ENCODE peak calls at places on chromosome 3, in four cellular contexts. I is heart left ventricle; K is CD4-positive, alpha-beta T cell; Y is esophagus muscularis mucosa. U is an unnamed sample.

GRCh38 chr3:78978037-78978436 is 789.8 kb downstream of the ROBO1 start:
- DNase-seq in K (no peak), Y (no peak), I (no peak), U (no peak)

GRCh38 chr3:55476515-55476914 is 10.6 kb downstream of the WNT5A start:
- DNase-seq in Y (no peak), K (no peak), I (no peak), U (no peak)

GRCh38 chr3:152583913-152584312 is 251.0 kb upstream of the P2RY1 start:
- DNase-seq in K (no peak), Y (no peak), I (no peak), U (no peak)

GRCh38 chr3:194974468-194975135 is 288.9 kb downstream of the FAM43A start:
- DNase-seq in I (no peak), Y (peak), K (no peak), U (no peak)

GRCh38 chr3:132417695-132418520 is 606 bp downstream of the DNAJC13 start:
- DNase-seq in K (no peak), Y (no peak), I (no peak), U (no peak)

GRCh38 chr3:64344721-64345207 is 119.5 kb upstream of the PRICKLE2 start:
- DNase-seq in I (no peak), K (no peak), Y (peak), U (no peak)

GRCh38 chr3:174937488-174937887 is 78.4 kb downstream of the NAALADL2 start:
- DNase-seq in I (no peak), K (no peak), Y (no peak), U (no peak)

GRCh38 chr3:42664443-42664814 is 10.9 kb downstream of the ZBTB47 start:
- DNase-seq in I (no peak), K (no peak), Y (no peak), U (no peak)

GRCh38 chr3:55042591-55042990 is 114.7 kb upstream of the LRTM1 start:
- DNase-seq in K (no peak), Y (no peak), I (no peak), U (no peak)

GRCh38 chr3:52532838-52533622 is 627 bp downstream of the NT5DC2 start:
- DNase-seq in I (peak), K (no peak), Y (no peak), U (no peak)

GRCh38 chr3:110711851-110712396 is 359.7 kb upstream of the NECTIN3 start:
- DNase-seq in K (no peak), Y (no peak), I (no peak), U (no peak)

GRCh38 chr3:122977645-122978466 is 49.7 kb downstream of the SEMA5B start:
- DNase-seq in Y (no peak), K (no peak), I (peak), U (no peak)

GRCh38 chr3:158522737-158523136 is 48.3 kb upstream of the MLF1 start:
- DNase-seq in K (no peak), I (no peak), Y (no peak), U (no peak)

GRCh38 chr3:114878119-114878839 is 268.8 kb downstream of the ZBTB20 start:
- DNase-seq in Y (no peak), K (no peak), I (no peak), U (no peak)

GRCh38 chr3:170418422-170419300 is at the start of gene CLDN11:
- DNase-seq in K (no peak), Y (no peak), I (peak), U (peak)

GRCh38 chr3:9782777-9783176 is 9.5 kb downstream of the TADA3 start:
- DNase-seq in Y (no peak), K (no peak), I (no peak), U (no peak)

GRCh38 chr3:129558076-129558771 is 15.2 kb downstream of the H1-8 start:
- DNase-seq in I (peak), Y (no peak), K (no peak), U (no peak)

GRCh38 chr3:10553586-10554235 is 48.3 kb upstream of the ATP2B2 start:
- DNase-seq in Y (peak), K (no peak), I (no peak), U (no peak)

GRCh38 chr3:196202516-196202970 is 8.7 kb downstream of the ZDHHC19 start:
- DNase-seq in K (no peak), I (peak), Y (no peak), U (peak)

GRCh38 chr3:180325958-180326357 is 276.0 kb upstream of the TTC14 start:
- DNase-seq in I (no peak), K (no peak), Y (no peak), U (no peak)

GRCh38 chr3:21226086-21226485 is 524.9 kb downstream of the ZNF385D start:
- DNase-seq in Y (no peak), I (peak), K (no peak), U (no peak)

GRCh38 chr3:190811775-190812480 is 50.6 kb downstream of the GMNC start:
- DNase-seq in Y (no peak), K (no peak), I (no peak), U (peak)

GRCh38 chr3:79390352-79390751 is 377.4 kb downstream of the ROBO1 start:
- DNase-seq in Y (no peak), I (no peak), K (no peak), U (no peak)

GRCh38 chr3:68957895-68958294 is 25.5 kb upstream of the TAFA4 start:
- DNase-seq in I (no peak), Y (no peak), K (no peak), U (no peak)

GRCh38 chr3:32821686-32822296 is 4.0 kb downstream of the TRIM71 start:
- DNase-seq in K (no peak), I (no peak), Y (no peak), U (no peak)

GRCh38 chr3:64290864-64291263 is 65.6 kb upstream of the PRICKLE2 start:
- DNase-seq in K (no peak), I (no peak), Y (no peak), U (no peak)

GRCh38 chr3:31957106-31957505 is 24.0 kb downstream of the OSBPL10 start:
- DNase-seq in Y (peak), I (no peak), K (no peak), U (no peak)

GRCh38 chr3:89851974-89852621 is 744.7 kb downstream of the EPHA3 start:
- DNase-seq in K (no peak), Y (no peak), I (no peak), U (peak)

GRCh38 chr3:44000586-44000985 is 241.1 kb upstream of the TOPAZ1 start:
- DNase-seq in Y (no peak), K (no peak), I (no peak), U (no peak)

GRCh38 chr3:101070260-101071121 is 77.3 kb upstream of the ABI3BP start:
- DNase-seq in I (peak), K (peak), Y (no peak), U (no peak)

GRCh38 chr3:112394008-112394616 is 61.2 kb downstream of the CD200 start:
- DNase-seq in K (no peak), I (no peak), Y (no peak), U (no peak)

GRCh38 chr3:112390783-112391641 is 58.1 kb downstream of the CD200 start:
- DNase-seq in Y (no peak), I (no peak), K (no peak), U (peak)

GRCh38 chr3:112391648-112392047 is 58.7 kb downstream of the CD200 start:
- DNase-seq in Y (no peak), I (no peak), K (no peak), U (no peak)

GRCh38 chr3:112393360-112393728 is 60.4 kb downstream of the CD200 start:
- DNase-seq in I (no peak), K (no peak), Y (no peak), U (no peak)

GRCh38 chr3:112392393-112393359 is 59.7 kb downstream of the CD200 start:
- DNase-seq in I (no peak), K (no peak), Y (no peak), U (no peak)
- H3K27ac ChIP-seq in I (no peak), K (no peak), Y (peak), U (peak)

GRCh38 chr3:24496529-24497482 is 2.2 kb upstream of the THRB start:
- DNase-seq in Y (no peak), K (no peak), I (peak), U (no peak)
- H3K27ac ChIP-seq in Y (peak), K (no peak), I (peak), U (no peak)

DNA sequence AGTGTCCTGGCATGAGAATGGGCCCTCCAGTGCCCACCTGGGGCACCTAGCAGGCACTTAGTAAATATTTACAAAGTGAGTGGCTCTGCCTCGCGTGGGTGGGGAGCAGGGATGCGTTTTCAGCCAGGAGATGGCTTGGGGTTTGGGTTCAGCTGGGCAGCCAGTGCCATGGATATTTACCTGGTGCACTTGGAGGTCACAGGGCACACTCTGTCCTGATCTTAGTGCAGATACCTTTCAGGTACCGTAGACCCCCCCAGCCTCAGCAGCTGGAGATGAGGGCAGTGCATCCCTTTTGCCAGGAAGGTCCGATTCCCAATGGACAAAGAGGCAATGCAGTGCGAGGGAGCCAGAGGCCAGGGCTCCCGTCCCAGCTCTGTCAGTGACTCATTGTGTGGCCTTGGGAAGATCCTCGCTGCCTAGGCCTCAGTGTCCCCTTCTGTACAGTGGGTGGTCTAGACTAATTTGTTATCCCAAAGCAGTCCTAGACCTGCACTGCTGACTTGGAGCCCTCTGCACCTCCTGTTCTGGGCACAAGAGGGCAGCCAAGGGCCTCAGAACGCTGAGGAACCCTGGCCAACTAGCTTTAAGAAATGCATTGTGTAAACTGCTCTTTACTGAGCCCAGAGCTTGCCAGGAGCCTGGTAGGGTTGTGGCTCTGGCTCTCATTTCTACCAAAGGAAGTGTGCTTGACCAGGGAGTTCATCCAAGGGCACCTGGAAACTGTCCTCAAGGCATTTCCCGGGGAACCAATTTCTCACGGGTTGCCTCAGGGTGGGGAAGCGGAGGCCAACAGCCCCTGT is 16.0 kb downstream of the HDAC11 start:
- DNase-seq in I (peak), K (peak), Y (no peak), U (peak)
- H3K27ac ChIP-seq in I (no peak), K (no peak), Y (peak), U (peak)

GRCh38 chr3:50625131-50625878 is 8.4 kb downstream of the MAPKAPK3 start:
- DNase-seq in Y (no peak), I (no peak), K (no peak), U (no peak)

GRCh38 chr3:50623840-50624474 is 7.0 kb downstream of the MAPKAPK3 start:
- DNase-seq in I (no peak), K (no peak), Y (no peak), U (no peak)

GRCh38 chr3:50625879-50626182 is 8.9 kb downstream of the MAPKAPK3 start:
- DNase-seq in I (no peak), K (no peak), Y (no peak), U (no peak)

GRCh38 chr3:50622881-50623280 is 5.9 kb downstream of the MAPKAPK3 start:
- DNase-seq in Y (no peak), I (no peak), K (no peak), U (no peak)

GRCh38 chr3:50624634-50625033 is 7.7 kb downstream of the MAPKAPK3 start:
- DNase-seq in I (no peak), K (no peak), Y (no peak), U (no peak)
- H3K27ac ChIP-seq in I (peak), K (no peak), Y (no peak), U (no peak)

GRCh38 chr3:192726386-192726785 is 955 bp downstream of the FGF12 start:
- DNase-seq in I (no peak), Y (no peak), K (no peak), U (no peak)
- H3K27ac ChIP-seq in I (peak), Y (no peak), K (no peak), U (no peak)

DNA sequence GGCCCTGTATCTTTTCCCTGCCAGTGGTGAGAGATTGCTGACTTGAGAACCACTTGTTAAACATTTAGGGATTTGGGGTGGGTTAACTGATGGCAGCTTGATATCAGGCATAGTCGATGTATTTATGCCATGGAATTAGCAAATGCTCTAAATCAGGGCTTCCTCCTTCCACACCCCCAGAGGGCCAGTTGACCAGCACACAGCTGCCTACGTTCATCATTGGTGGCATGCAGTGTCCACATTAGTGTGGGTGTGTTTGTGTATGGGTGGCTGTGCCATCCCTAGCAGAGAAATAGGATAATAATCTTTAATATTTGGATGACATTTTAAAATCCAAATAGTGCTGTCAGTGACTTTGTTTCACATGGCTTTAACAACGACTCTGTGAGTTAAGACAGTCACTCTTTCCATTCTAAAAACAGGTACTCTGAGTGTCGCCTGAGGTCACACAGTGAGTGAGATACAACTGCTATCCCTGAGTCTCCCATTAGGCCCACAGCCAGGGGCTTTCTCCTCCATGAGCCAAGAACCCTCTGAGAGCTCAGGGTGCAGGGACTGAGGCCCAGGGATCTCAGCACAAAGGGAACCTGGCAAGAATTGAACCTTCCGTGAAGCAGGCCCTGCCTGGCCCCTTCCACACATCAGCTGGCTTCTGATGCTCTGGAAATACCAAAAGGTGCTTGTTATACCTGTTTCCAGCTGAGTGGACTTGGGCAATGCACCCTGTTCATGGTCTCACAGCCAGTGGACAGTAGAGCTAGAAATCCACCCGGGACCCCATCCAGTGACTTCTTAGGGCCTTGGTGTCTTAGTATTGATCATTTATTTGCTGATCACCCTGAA is 4.3 kb upstream of the LTF start:
- DNase-seq in Y (no peak), I (no peak), K (no peak), U (no peak)
- H3K27ac ChIP-seq in Y (no peak), I (peak), K (no peak), U (no peak)

GRCh38 chr3:98885851-98886250 is 15.6 kb downstream of the DCBLD2 start:
- DNase-seq in I (no peak), Y (no peak), K (no peak), U (no peak)
- H3K27ac ChIP-seq in I (peak), Y (peak), K (no peak), U (no peak)

GRCh38 chr3:172698650-172699049 is 12.2 kb downstream of the NCEH1 start:
- DNase-seq in Y (no peak), K (no peak), I (no peak), U (no peak)
- H3K27ac ChIP-seq in Y (no peak), K (no peak), I (peak), U (no peak)

GRCh38 chr3:17535173-17535730 is 207.2 kb downstream of the TBC1D5 start:
- DNase-seq in I (no peak), K (no peak), Y (no peak), U (no peak)

GRCh38 chr3:17544632-17545031 is 197.8 kb downstream of the TBC1D5 start:
- DNase-seq in Y (no peak), I (no peak), K (no peak), U (no peak)

GRCh38 chr3:17539436-17539835 is 203.0 kb downstream of the TBC1D5 start:
- DNase-seq in I (no peak), Y (no peak), K (no peak), U (no peak)
- H3K27ac ChIP-seq in I (no peak), Y (no peak), K (no peak), U (no peak)

DNA sequence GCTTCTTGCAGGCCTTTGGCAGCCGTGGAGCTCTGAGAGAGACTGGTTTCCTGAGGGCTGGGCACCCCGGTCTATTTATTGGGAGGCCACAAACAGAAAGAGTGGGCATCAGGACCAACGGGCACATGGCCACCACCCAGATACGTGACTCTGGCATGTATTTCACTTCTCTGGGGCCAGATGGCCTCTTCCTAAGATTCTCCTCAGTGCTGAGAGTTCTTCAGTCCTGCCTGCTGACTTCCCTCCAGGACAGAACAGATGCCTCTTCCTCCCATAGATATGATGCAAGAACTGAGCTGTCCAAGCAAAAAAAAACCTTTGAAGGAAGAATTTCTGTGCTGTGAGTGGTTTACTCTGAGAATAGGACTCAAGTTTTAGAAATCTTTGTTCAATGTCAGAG is 107.7 kb downstream of the IGF2BP2 start:
- DNase-seq in I (no peak), Y (no peak), K (no peak), U (no peak)
- H3K27ac ChIP-seq in I (no peak), Y (no peak), K (no peak), U (no peak)

U was measured in substantia nigra.